ENCODE peak calls at places on chromosomes 7 and 10, in four cellular contexts. D is HepG2, K is WTC11, H is K562. V is an unnamed sample.

GRCh38 chr7:43761919-43762318 is 3.4 kb downstream of the BLVRA start:
- DNase-seq in K (no peak), H (no peak), D (no peak), V (no peak)

GRCh38 chr10:42637142-42637541 is 1.2 kb downstream of the ZNF33B start:
- DNase-seq in D (peak), H (no peak), K (no peak), V (no peak)

GRCh38 chr7:95527033-95527775 is 41.5 kb downstream of the ASB4 start:
- DNase-seq in D (peak), K (peak), H (peak), V (peak)

GRCh38 chr7:82234457-82235049 is 209.0 kb downstream of the CACNA2D1 start:
- DNase-seq in K (no peak), H (no peak), D (peak), V (no peak)

GRCh38 chr7:151796871-151797270 is 80.0 kb downstream of the PRKAG2 start:
- DNase-seq in D (no peak), H (no peak), K (no peak), V (no peak)

GRCh38 chr10:72597897-72598296 is 28.0 kb downstream of the MICU1 start:
- DNase-seq in H (no peak), K (no peak), D (no peak), V (no peak)

GRCh38 chr10:103551619-103552602 is 58.4 kb downstream of the NEURL1 start:
- DNase-seq in K (peak), D (no peak), H (no peak), V (no peak)

GRCh38 chr7:3068568-3068967 is 24.9 kb upstream of the CARD11 start:
- DNase-seq in K (no peak), H (no peak), D (no peak), V (no peak)

GRCh38 chr10:124592101-124592500 is 130.5 kb downstream of the LHPP start:
- DNase-seq in H (no peak), K (no peak), D (no peak), V (no peak)

GRCh38 chr10:116787893-116788665 is 45.7 kb upstream of the HSPA12A start:
- DNase-seq in D (peak), H (peak), K (peak), V (peak)

GRCh38 chr10:38038932-38039245 is 28.4 kb downstream of the ZNF33A start:
- DNase-seq in K (no peak), D (no peak), H (no peak), V (no peak)

GRCh38 chr10:98852686-98853085 is 383.0 kb downstream of the HPSE2 start:
- DNase-seq in H (peak), D (no peak), K (no peak), V (no peak)

GRCh38 chr10:24465124-24465874 is 256.4 kb downstream of the KIAA1217 start:
- DNase-seq in H (no peak), D (no peak), K (no peak), V (no peak)

GRCh38 chr7:43869018-43869897 is at the start of gene MRPS24:
- DNase-seq in D (peak), K (peak), H (peak), V (peak)

GRCh38 chr10:51804861-51805260 is 105.5 kb upstream of the CSTF2T start:
- DNase-seq in D (no peak), K (no peak), H (no peak), V (no peak)

GRCh38 chr10:75043256-75044121 is 68.0 kb upstream of the SAMD8 start:
- DNase-seq in H (peak), K (peak), D (no peak), V (no peak)

GRCh38 chr10:96967847-96968246 is 135.7 kb downstream of the LCOR start:
- DNase-seq in D (no peak), H (no peak), K (no peak), V (no peak)

GRCh38 chr10:133264455-133264854 is 12.2 kb downstream of the ADAM8 start:
- DNase-seq in K (no peak), H (no peak), D (no peak), V (no peak)

GRCh38 chr10:114879541-114880158 is 58.1 kb downstream of the FHIP2A start:
- DNase-seq in H (peak), K (peak), D (peak), V (peak)

GRCh38 chr10:89348458-89348857 is 20.7 kb downstream of the IFIT3 start:
- DNase-seq in H (no peak), K (no peak), D (no peak), V (no peak)

GRCh38 chr7:155166673-155167370 is 96.7 kb downstream of the HTR5A start:
- DNase-seq in K (no peak), H (peak), D (no peak), V (no peak)

GRCh38 chr10:28975891-28976471 is 298.7 kb downstream of the BAMBI start:
- DNase-seq in D (peak), H (no peak), K (no peak), V (no peak)

GRCh38 chr7:8290645-8291308 is 28.8 kb upstream of the ICA1 start:
- DNase-seq in D (no peak), K (no peak), H (no peak), V (peak)

GRCh38 chr7:141157138-141157765 is 83.4 kb downstream of the TMEM178B start:
- DNase-seq in H (no peak), D (no peak), K (no peak), V (no peak)

GRCh38 chr7:99422625-99423024 is 13.9 kb downstream of the BUD31 start:
- DNase-seq in K (no peak), H (no peak), D (no peak), V (no peak)

GRCh38 chr10:131346456-131346855 is 34.9 kb upstream of the TCERG1L start:
- DNase-seq in K (no peak), D (no peak), H (no peak), V (no peak)

GRCh38 chr10:117511601-117512390 is 30.8 kb upstream of the EMX2 start:
- DNase-seq in K (no peak), D (no peak), H (no peak), V (no peak)

GRCh38 chr10:115826391-115826790 is 446.6 kb downstream of the GFRA1 start:
- DNase-seq in K (no peak), H (no peak), D (no peak), V (no peak)

GRCh38 chr7:155415093-155415492 is 42.8 kb upstream of the EN2 start:
- DNase-seq in K (no peak), D (no peak), H (no peak), V (no peak)

GRCh38 chr7:981793-982510 is 1.0 kb upstream of the CYP2W1 start:
- DNase-seq in K (no peak), H (no peak), D (no peak), V (no peak)

GRCh38 chr10:84452006-84452405 is 123.6 kb downstream of the CCSER2 start:
- DNase-seq in H (no peak), D (no peak), K (no peak), V (no peak)

GRCh38 chr7:157432541-157432956 is 95.7 kb downstream of the DNAJB6 start:
- DNase-seq in H (peak), D (no peak), K (peak), V (peak)

GRCh38 chr10:131764929-131765328 is 135.9 kb upstream of the PPP2R2D start:
- DNase-seq in H (no peak), K (no peak), D (no peak), V (no peak)

GRCh38 chr10:30434273-30435067 is 486 bp downstream of the MAP3K8 start:
- DNase-seq in D (peak), K (peak), H (peak), V (no peak)

GRCh38 chr7:106640368-106641141 is 20.4 kb downstream of the CCDC71L start:
- DNase-seq in D (no peak), K (no peak), H (no peak), V (no peak)

DNA sequence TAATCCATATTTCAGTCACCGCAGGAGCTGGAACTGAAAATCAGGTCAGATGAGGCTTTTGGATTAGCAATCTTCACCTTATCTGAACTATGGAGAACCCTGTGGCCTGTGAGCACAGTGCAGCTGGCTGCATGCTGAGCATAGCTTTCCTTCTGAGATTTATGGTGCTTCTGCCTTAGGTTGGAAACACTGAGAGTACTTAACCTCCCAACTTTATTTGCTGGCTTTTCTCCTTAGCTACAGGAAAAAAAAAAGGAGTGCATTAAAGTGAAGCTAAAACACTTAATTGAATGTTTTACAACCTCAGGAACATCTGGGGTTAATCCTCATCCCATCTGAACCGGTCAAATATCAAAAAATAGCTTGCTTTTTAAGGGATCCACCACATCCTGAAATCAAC is 470.1 kb upstream of the IGFBP3 start:
- DNase-seq in D (no peak), K (no peak), H (no peak), V (no peak)
- TF ChIP-seq ELF4 in D (no peak), K (no peak), H (no peak), V (no peak)

DNA sequence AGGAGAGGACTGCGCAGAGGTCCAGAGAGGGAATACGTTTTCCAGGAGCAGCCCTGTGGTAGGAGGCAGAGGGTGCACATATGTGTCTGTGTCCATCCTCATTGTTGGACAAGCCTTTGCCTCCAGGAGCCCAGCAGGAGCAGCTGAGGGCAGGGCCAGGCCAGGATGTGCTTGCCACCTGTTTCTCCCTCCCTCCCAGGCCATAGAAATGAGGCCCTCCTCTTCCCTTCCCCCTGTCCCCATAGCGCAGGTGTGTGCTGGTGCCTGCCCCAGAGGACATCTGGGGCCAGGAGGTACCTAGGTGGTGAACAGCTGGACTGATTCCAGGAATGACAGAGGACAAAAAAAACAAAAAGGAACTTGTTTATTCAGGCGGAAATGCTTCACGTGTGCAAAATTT is 10.5 kb upstream of the CXCL12 start:
- DNase-seq in K (no peak), D (no peak), H (no peak), V (no peak)
- TF ChIP-seq SP1 in K (no peak), D (no peak), H (no peak), V (no peak)

GRCh38 chr10:130136214-130137076 is at the start of gene GLRX3:
- DNase-seq in H (peak), K (peak), D (peak), V (peak)

GRCh38 chr10:130135676-130136213 is 446 bp upstream of the GLRX3 start:
- DNase-seq in H (no peak), K (no peak), D (no peak), V (no peak)

GRCh38 chr10:130137659-130138478 is 1.7 kb downstream of the GLRX3 start:
- DNase-seq in H (no peak), K (no peak), D (no peak), V (no peak)

GRCh38 chr10:130138479-130138866 is 2.3 kb downstream of the GLRX3 start:
- DNase-seq in K (no peak), D (peak), H (peak), V (no peak)

DNA sequence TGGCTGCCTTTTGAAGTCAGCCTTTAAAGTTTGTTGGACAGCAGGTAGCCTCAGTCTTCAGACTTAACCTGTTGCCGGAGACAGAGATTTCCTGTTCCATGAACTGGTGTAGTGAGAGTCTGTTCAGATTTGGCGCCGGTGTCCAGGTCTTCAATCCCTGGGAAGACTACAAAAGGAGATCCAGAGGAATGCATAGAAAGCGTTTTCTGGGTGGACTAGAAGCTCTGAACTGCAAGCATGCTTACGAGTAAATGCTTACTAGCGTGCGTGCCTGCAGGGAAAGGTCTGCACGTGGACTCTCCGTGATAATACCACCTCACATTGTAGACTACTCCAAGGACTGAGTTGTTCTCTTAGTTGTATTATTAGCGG is 872 bp downstream of the GLRX3 start:
- DNase-seq in K (no peak), D (peak), H (no peak), V (no peak)
- TF ChIP-seq ELF4 in K (no peak), D (no peak), H (no peak), V (no peak)

GRCh38 chr7:81004098-81004497 is 85.2 kb upstream of the SEMA3C start:
- DNase-seq in D (no peak), H (no peak), K (no peak), V (no peak)
- TF ChIP-seq SP1 in D (no peak), H (no peak), K (no peak), V (no peak)

GRCh38 chr10:32060372-32060771 is 4.1 kb upstream of the KIF5B start:
- DNase-seq in K (no peak), H (no peak), D (no peak), V (no peak)
- TF ChIP-seq ELF4 in K (no peak), H (no peak), D (no peak), V (no peak)

GRCh38 chr10:22479419-22479818 is 134.1 kb downstream of the SPAG6 start:
- DNase-seq in H (no peak), D (no peak), K (no peak), V (no peak)
- TF ChIP-seq SP1 in H (no peak), D (no peak), K (no peak), V (no peak)

GRCh38 chr10:129321727-129322126 is 145.3 kb upstream of the MGMT start:
- DNase-seq in D (no peak), H (no peak), K (no peak), V (no peak)
- TF ChIP-seq ELF4 in D (no peak), H (no peak), K (no peak), V (no peak)